ENCODE peak calls at places on chromosomes 13 and 19, in eight cellular contexts. Z is GM23338; T is left ventricle myocardium inferior; L is lower lobe of right lung; X is transverse colon; F is cardiac muscle cell; J is uterus; N is CD4-positive, CD25-positive, alpha-beta regulatory T cell. K is an unnamed sample.

GRCh38 chr13:38514575-38514974 is 164.9 kb downstream of the UFM1 start:
- DNase-seq in Z (no peak), T (no peak), L (no peak), X (no peak), F (no peak), J (no peak), N (no peak), K (no peak)

GRCh38 chr13:51425410-51426042 is 27.3 kb downstream of the INTS6 start:
- DNase-seq in Z (peak; percentile 25), T (no peak), L (no peak), X (no peak), F (peak; percentile 67), J (no peak), N (no peak), K (no peak)

GRCh38 chr19:49596954-49597702 is 6.1 kb downstream of the PRR12 start:
- DNase-seq in Z (no peak), T (no peak), L (no peak), X (no peak), F (no peak), J (no peak), N (no peak), K (no peak)

GRCh38 chr13:32687275-32687674 is 101.0 kb downstream of the PDS5B start:
- DNase-seq in Z (no peak), T (no peak), L (no peak), X (no peak), F (no peak), J (no peak), N (no peak), K (no peak)

GRCh38 chr13:35472308-35473008 is 4.0 kb downstream of the MAB21L1 start:
- DNase-seq in Z (peak; percentile 30), T (no peak), L (no peak), X (no peak), F (no peak), J (no peak), N (no peak), K (peak; percentile 45)

GRCh38 chr19:44891016-44891882 is at the start of gene TOMM40:
- DNase-seq in Z (peak; percentile 81), T (peak; percentile 100), L (peak; percentile 100), X (peak; percentile 100), F (no peak), J (peak; percentile 100), N (peak; percentile 100), K (peak; percentile 100)

GRCh38 chr13:19795956-19796355 is 13.2 kb upstream of the PSPC1 start:
- DNase-seq in Z (no peak), T (no peak), L (no peak), X (no peak), F (no peak), J (no peak), N (no peak), K (no peak)

GRCh38 chr13:22047785-22048104 is 376.9 kb downstream of the FGF9 start:
- DNase-seq in Z (no peak), T (no peak), L (no peak), X (no peak), F (no peak), J (no peak), N (no peak), K (no peak)

GRCh38 chr13:74093691-74094090 is 40.5 kb downstream of the KLF12 start:
- DNase-seq in Z (no peak), T (no peak), L (no peak), X (no peak), F (no peak), J (no peak), N (no peak), K (no peak)

GRCh38 chr19:49854861-49855263 is 3.9 kb downstream of the PTOV1 start:
- DNase-seq in Z (no peak), T (no peak), L (no peak), X (no peak), F (no peak), J (peak; percentile 40), N (no peak), K (peak; percentile 42)

GRCh38 chr13:30033681-30034447 is 183.4 kb upstream of the UBL3 start:
- DNase-seq in Z (no peak), T (no peak), L (no peak), X (no peak), F (peak; percentile 42), J (peak; percentile 48), N (no peak), K (no peak)

GRCh38 chr19:10334340-10335148 is 1.2 kb upstream of the RAVER1 start:
- DNase-seq in Z (peak; percentile 95), T (peak; percentile 94), L (peak; percentile 96), X (peak; percentile 97), F (peak; percentile 98), J (peak; percentile 97), N (no peak), K (peak; percentile 98)

GRCh38 chr19:48344892-48345291 is 18.8 kb downstream of the TMEM143 start:
- DNase-seq in Z (peak; percentile 70), T (no peak), L (no peak), X (no peak), F (no peak), J (no peak), N (no peak), K (no peak)

GRCh38 chr13:59609421-59609820 is 554.3 kb downstream of the DIAPH3 start:
- DNase-seq in Z (no peak), T (no peak), L (no peak), X (no peak), F (no peak), J (no peak), N (no peak), K (no peak)

DNA sequence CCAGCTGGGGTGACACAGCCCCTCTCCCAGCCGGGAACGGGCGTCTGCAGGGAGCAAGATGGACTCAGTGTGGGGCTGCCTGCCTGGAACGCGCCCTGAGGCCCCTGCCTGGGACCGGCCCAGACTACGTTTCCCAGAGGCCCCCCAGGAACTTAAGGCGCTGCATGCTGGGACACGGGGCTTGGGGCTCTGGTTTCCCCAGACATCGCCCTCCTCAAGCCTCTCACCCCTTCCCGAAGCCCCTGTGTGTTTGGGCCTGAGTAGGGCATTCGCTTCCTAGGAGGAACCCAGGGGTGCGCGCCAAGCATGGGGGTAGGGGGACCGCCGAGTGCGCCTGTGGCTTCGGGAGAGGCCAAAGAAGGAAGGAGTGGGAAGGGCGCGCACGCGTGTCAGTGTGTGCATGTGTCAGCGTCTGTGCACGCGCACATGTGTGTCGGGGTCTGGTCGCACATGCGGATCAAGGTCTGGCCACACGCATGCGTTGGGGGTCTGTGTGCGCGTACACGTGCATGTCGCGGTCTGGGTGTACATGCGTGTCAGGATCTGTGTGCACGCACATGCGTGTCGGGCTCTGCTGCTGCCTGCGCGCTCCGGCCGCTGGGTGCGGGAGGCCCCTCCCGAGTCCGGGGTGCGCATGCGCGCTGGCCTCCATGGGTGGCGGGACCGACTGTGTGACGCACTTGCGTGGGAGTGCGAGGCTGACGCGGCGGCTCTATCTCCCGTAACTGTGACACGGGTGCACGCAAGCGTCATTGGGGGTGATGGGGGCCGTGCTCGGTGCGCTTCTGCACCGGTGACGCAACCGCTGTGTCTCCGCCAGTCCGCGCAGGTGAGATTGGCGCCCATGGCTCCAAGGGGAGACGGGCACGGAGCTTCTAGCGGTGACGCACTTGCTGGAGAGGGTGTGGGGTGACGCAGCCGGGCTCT is 16.2 kb downstream of the ZNF331 start:
- DNase-seq in Z (peak; percentile 78), T (peak; percentile 88), L (peak; percentile 92), X (peak; percentile 88), F (peak; percentile 94), J (peak; percentile 87), N (peak; percentile 89), K (peak; percentile 95)
- H3K4me3 ChIP-seq in Z (peak overlapping the region; percentile 69), T (peak overlapping the region; percentile 74), L (peak overlapping the region; percentile 65), X (peak overlapping the region; percentile 51), F (peak overlapping the region; percentile 41), J (peak overlapping the region; percentile 41), N (peak overlapping the region; percentile 48), K (peak overlapping the region; percentile 73)

GRCh38 chr19:3950871-3951861 is 18.3 kb downstream of the NMRK2 start:
- DNase-seq in Z (no peak), T (peak; percentile 75), L (no peak), X (no peak), F (no peak), J (no peak), N (no peak), K (peak; percentile 93)
- H3K27me3 ChIP-seq in Z (no peaks in the 10 kb centered on the region), T (no peaks in the 10 kb centered on the region), L (no peaks in the 10 kb centered on the region), X (no peaks in the 10 kb centered on the region), F (no peaks in the 10 kb centered on the region), J (no peaks in the 10 kb centered on the region), N (no peaks in the 10 kb centered on the region), K (no peaks in the 10 kb centered on the region)

GRCh38 chr13:26621731-26622401 is 64.4 kb downstream of the WASF3 start:
- DNase-seq in Z (no peak), T (no peak), L (no peak), X (peak; percentile 30), F (no peak), J (no peak), N (no peak), K (no peak)
- H3K4me3 ChIP-seq in Z (no peak overlapping the region), T (no peak overlapping the region), L (no peak overlapping the region), X (no peak overlapping the region), F (no peak overlapping the region), J (no peak overlapping the region), N (no peak overlapping the region), K (no peak overlapping the region)

DNA sequence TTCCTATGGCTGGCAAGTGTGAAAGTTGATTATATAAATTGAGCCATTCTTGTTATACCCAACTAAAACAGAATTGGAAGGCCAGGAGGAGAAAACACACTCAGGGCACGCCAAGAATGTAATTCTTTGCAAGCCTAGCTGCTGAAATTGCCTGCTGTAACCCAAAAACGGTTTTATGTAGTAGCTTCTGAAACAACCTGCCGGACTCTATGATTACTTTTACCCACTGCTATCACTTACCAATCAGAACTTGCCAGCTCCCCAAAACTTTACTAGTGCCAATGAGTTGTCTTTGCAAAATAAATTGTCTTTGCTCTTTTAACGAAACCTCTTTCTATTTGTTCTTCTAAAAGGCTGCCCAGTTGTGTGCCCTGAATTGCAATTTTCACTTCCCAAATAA is 62.9 kb upstream of the ZNF599 start:
- DNase-seq in Z (no peak), T (no peak), L (no peak), X (no peak), F (no peak), J (no peak), N (no peak), K (no peak)
- H3K27me3 ChIP-seq in Z (peaks cover 25% of the 10 kb centered on the region), T (no peaks in the 10 kb centered on the region), L (no peaks in the 10 kb centered on the region), X (no peaks in the 10 kb centered on the region), F (peaks cover 17% of the 10 kb centered on the region), J (no peaks in the 10 kb centered on the region), N (no peaks in the 10 kb centered on the region), K (peaks cover 24% of the 10 kb centered on the region)